ENCODE peak calls at places on chromosomes 5 and 9, in ten cellular contexts. U is sigmoid colon, B is psoas muscle, K is Peyer's patch, W is neural progenitor cell, S is stomach, T is adrenal gland, X is astrocyte, V is MM.1S, Y is thoracic aorta. F is an unnamed sample.

GRCh38 chr9:107875571-107875980 is 386.0 kb upstream of the KLF4 start:
- DNase-seq in U (no peak), B (no peak), K (no peak), W (no peak), S (no peak), T (no peak), X (no peak), V (no peak), Y (no peak), F (no peak)

GRCh38 chr5:77437194-77437593 is 54.9 kb downstream of the WDR41 start:
- DNase-seq in U (no peak), B (no peak), K (no peak), W (peak), S (no peak), T (no peak), X (no peak), V (no peak), Y (no peak), F (no peak)

GRCh38 chr5:39624268-39624886 is 199.6 kb upstream of the DAB2 start:
- DNase-seq in U (no peak), B (no peak), K (peak), W (no peak), S (peak), T (no peak), X (no peak), V (no peak), Y (no peak), F (no peak)

GRCh38 chr5:139394123-139394653 is 716 bp downstream of the PROB1 start:
- DNase-seq in U (no peak), B (peak), K (peak), W (peak), S (no peak), T (peak), X (no peak), V (peak), Y (no peak), F (peak)

GRCh38 chr5:6475626-6476312 is 27.1 kb downstream of the UBE2QL1 start:
- DNase-seq in U (no peak), B (no peak), K (no peak), W (peak), S (peak), T (peak), X (no peak), V (peak), Y (no peak), F (no peak)

GRCh38 chr5:24141046-24141445 is 503.7 kb downstream of the CDH10 start:
- DNase-seq in U (no peak), B (peak), K (no peak), W (peak), S (no peak), T (no peak), X (no peak), V (no peak), Y (no peak), F (no peak)

GRCh38 chr5:170747851-170748250 is 35.7 kb upstream of the GABRP start:
- DNase-seq in U (no peak), B (no peak), K (peak), W (peak), S (no peak), T (peak), X (no peak), V (no peak), Y (no peak), F (no peak)

GRCh38 chr5:109167586-109167985 is 242.2 kb downstream of the PJA2 start:
- DNase-seq in U (no peak), B (no peak), K (no peak), W (no peak), S (no peak), T (no peak), X (no peak), V (no peak), Y (no peak), F (no peak)

GRCh38 chr5:150263801-150264621 is 25.6 kb downstream of the CAMK2A start:
- DNase-seq in U (peak), B (peak), K (no peak), W (no peak), S (peak), T (peak), X (peak), V (no peak), Y (no peak), F (peak)

GRCh38 chr5:51279983-51280382 is 103.3 kb upstream of the ISL1 start:
- DNase-seq in U (no peak), B (no peak), K (no peak), W (peak), S (no peak), T (no peak), X (no peak), V (no peak), Y (no peak), F (no peak)

GRCh38 chr9:87557996-87558395 is 60.3 kb downstream of the DAPK1 start:
- DNase-seq in U (no peak), B (no peak), K (no peak), W (no peak), S (peak), T (peak), X (peak), V (peak), Y (no peak), F (no peak)

GRCh38 chr5:8828596-8829321 is 717.1 kb downstream of the SEMA5A start:
- DNase-seq in U (no peak), B (no peak), K (no peak), W (no peak), S (no peak), T (no peak), X (peak), V (no peak), Y (no peak), F (no peak)

GRCh38 chr9:69499401-69499800 is 172.8 kb downstream of the APBA1 start:
- DNase-seq in U (no peak), B (no peak), K (no peak), W (no peak), S (no peak), T (no peak), X (no peak), V (no peak), Y (no peak), F (no peak)

GRCh38 chr5:179289756-179290385 is 55.4 kb downstream of the ADAMTS2 start:
- DNase-seq in U (peak), B (no peak), K (no peak), W (no peak), S (no peak), T (no peak), X (no peak), V (no peak), Y (no peak), F (no peak)

GRCh38 chr5:149135536-149136201 is 5.6 kb upstream of the ABLIM3 start:
- DNase-seq in U (no peak), B (no peak), K (no peak), W (no peak), S (no peak), T (no peak), X (peak), V (no peak), Y (no peak), F (no peak)

GRCh38 chr9:77907581-77907980 is 124.0 kb downstream of the GNAQ start:
- DNase-seq in U (no peak), B (no peak), K (no peak), W (no peak), S (no peak), T (no peak), X (no peak), V (no peak), Y (no peak), F (no peak)

GRCh38 chr5:151454166-151454565 is 6.8 kb downstream of the SLC36A1 start:
- DNase-seq in U (no peak), B (peak), K (peak), W (no peak), S (no peak), T (no peak), X (no peak), V (no peak), Y (no peak), F (peak)

GRCh38 chr5:154842689-154843530 is 7.5 kb downstream of the FAXDC2 start:
- DNase-seq in U (no peak), B (no peak), K (no peak), W (no peak), S (no peak), T (no peak), X (no peak), V (no peak), Y (no peak), F (no peak)

GRCh38 chr5:156595132-156595787 is 254.8 kb upstream of the PPP1R2B start:
- DNase-seq in U (peak), B (peak), K (no peak), W (no peak), S (no peak), T (no peak), X (peak), V (no peak), Y (no peak), F (peak)

GRCh38 chr5:110165366-110165765 is 475.6 kb downstream of the MAN2A1 start:
- DNase-seq in U (no peak), B (no peak), K (no peak), W (no peak), S (no peak), T (no peak), X (no peak), V (no peak), Y (no peak), F (no peak)

GRCh38 chr5:110917161-110917875 is 154.2 kb upstream of the TSLP start:
- DNase-seq in U (no peak), B (no peak), K (no peak), W (no peak), S (no peak), T (no peak), X (peak), V (no peak), Y (no peak), F (no peak)

GRCh38 chr9:21455320-21455719 is 15.1 kb downstream of the IFNA1 start:
- DNase-seq in U (no peak), B (no peak), K (no peak), W (peak), S (no peak), T (no peak), X (no peak), V (peak), Y (no peak), F (no peak)

GRCh38 chr5:80686757-80687156 is 32.0 kb upstream of the DHFR start:
- DNase-seq in U (no peak), B (no peak), K (no peak), W (no peak), S (no peak), T (no peak), X (peak), V (no peak), Y (no peak), F (no peak)

GRCh38 chr9:70534471-70534870 is 120.0 kb upstream of the KLF9 start:
- DNase-seq in U (no peak), B (no peak), K (no peak), W (no peak), S (no peak), T (no peak), X (peak), V (no peak), Y (no peak), F (no peak)

GRCh38 chr9:10238087-10238486 is 374.7 kb downstream of the PTPRD start:
- DNase-seq in U (no peak), B (no peak), K (no peak), W (no peak), S (no peak), T (no peak), X (no peak), V (no peak), Y (no peak), F (no peak)

GRCh38 chr9:20087481-20087880 is 298.6 kb upstream of the SLC24A2 start:
- DNase-seq in U (no peak), B (no peak), K (no peak), W (no peak), S (no peak), T (no peak), X (no peak), V (no peak), Y (no peak), F (no peak)

GRCh38 chr5:126884269-126884819 is 107.4 kb downstream of the LMNB1 start:
- DNase-seq in U (no peak), B (no peak), K (no peak), W (no peak), S (no peak), T (no peak), X (peak), V (no peak), Y (no peak), F (no peak)

GRCh38 chr5:138233280-138233679 is 20.2 kb upstream of the CDC23 start:
- DNase-seq in U (no peak), B (no peak), K (no peak), W (no peak), S (no peak), T (no peak), X (no peak), V (no peak), Y (no peak), F (no peak)

GRCh38 chr9:108766786-108767185 is 89.0 kb downstream of the ACTL7B start:
- DNase-seq in U (no peak), B (no peak), K (no peak), W (no peak), S (no peak), T (no peak), X (no peak), V (no peak), Y (no peak), F (no peak)

GRCh38 chr5:98726258-98726657 is 47.2 kb upstream of the RGMB start:
- DNase-seq in U (no peak), B (no peak), K (no peak), W (no peak), S (no peak), T (no peak), X (no peak), V (no peak), Y (no peak), F (no peak)

GRCh38 chr9:130396581-130396980 is 48.2 kb upstream of the ASS1 start:
- DNase-seq in U (no peak), B (no peak), K (no peak), W (no peak), S (no peak), T (no peak), X (no peak), V (no peak), Y (no peak), F (no peak)

GRCh38 chr5:139908749-139909148 is 113.1 kb downstream of the PSD2 start:
- DNase-seq in U (peak), B (peak), K (peak), W (no peak), S (peak), T (peak), X (no peak), V (no peak), Y (no peak), F (peak)

GRCh38 chr9:114025196-114025753 is 52.8 kb downstream of the AMBP start:
- DNase-seq in U (no peak), B (no peak), K (no peak), W (no peak), S (no peak), T (no peak), X (peak), V (no peak), Y (no peak), F (no peak)

GRCh38 chr5:8869932-8870331 is 675.9 kb downstream of the SEMA5A start:
- DNase-seq in U (no peak), B (no peak), K (no peak), W (no peak), S (no peak), T (no peak), X (no peak), V (no peak), Y (no peak), F (no peak)

GRCh38 chr5:8633259-8633658 is 764.3 kb downstream of the MTRR start:
- DNase-seq in U (no peak), B (no peak), K (no peak), W (no peak), S (no peak), T (no peak), X (no peak), V (no peak), Y (no peak), F (no peak)

GRCh38 chr9:127556871-127557270 is 55.2 kb upstream of the STXBP1 start:
- DNase-seq in U (no peak), B (peak), K (no peak), W (no peak), S (no peak), T (no peak), X (no peak), V (no peak), Y (no peak), F (no peak)

GRCh38 chr9:127554966-127555829 is 56.9 kb upstream of the STXBP1 start:
- DNase-seq in U (no peak), B (no peak), K (no peak), W (peak), S (no peak), T (no peak), X (no peak), V (no peak), Y (no peak), F (no peak)

GRCh38 chr9:127557998-127558546 is 54.0 kb upstream of the STXBP1 start:
- DNase-seq in U (no peak), B (no peak), K (no peak), W (no peak), S (no peak), T (no peak), X (no peak), V (no peak), Y (no peak), F (no peak)

GRCh38 chr9:127557466-127557869 is 54.6 kb upstream of the STXBP1 start:
- DNase-seq in U (no peak), B (peak), K (no peak), W (peak), S (no peak), T (no peak), X (no peak), V (no peak), Y (no peak), F (no peak)

GRCh38 chr9:127555830-127556820 is 56.0 kb upstream of the STXBP1 start:
- DNase-seq in U (peak), B (peak), K (peak), W (no peak), S (peak), T (peak), X (peak), V (no peak), Y (peak), F (peak)
- H3K27ac ChIP-seq in U (peak), B (peak), K (peak), W (peak), S (peak), T (peak), X (peak), V (no peak), Y (peak), F (peak)

DNA sequence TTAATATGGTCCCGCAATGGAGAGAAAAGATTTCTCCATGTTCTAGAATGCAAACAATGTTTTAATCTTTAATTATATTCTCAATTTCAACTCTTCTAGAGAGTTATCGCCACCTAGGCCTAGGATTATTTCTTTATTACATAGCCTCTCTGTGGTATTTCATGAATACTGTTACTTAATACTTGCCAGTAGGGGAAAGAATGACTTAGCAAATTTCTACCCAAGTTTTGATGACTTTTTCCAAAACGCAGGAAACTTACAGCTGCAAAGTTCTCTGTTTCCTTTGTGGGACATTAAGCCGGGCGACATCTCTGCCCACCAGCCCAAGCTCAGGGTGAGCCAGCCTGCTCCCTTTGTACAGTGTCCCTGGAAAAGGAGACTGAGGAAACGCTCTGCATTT is 73.8 kb downstream of the MED27 start:
- DNase-seq in U (no peak), B (no peak), K (no peak), W (no peak), S (no peak), T (no peak), X (no peak), V (no peak), Y (no peak), F (no peak)
- TF ChIP-seq CTCF in U (no peak), B (no peak), K (no peak), W (no peak), S (no peak), T (no peak), X (no peak), V (no peak), Y (no peak), F (no peak)

GRCh38 chr9:136047076-136047774 is 47.9 kb downstream of the NACC2 start:
- DNase-seq in U (peak), B (no peak), K (no peak), W (no peak), S (peak), T (peak), X (no peak), V (no peak), Y (no peak), F (no peak)
- H3K27ac ChIP-seq in U (no peak), B (no peak), K (no peak), W (no peak), S (no peak), T (no peak), X (no peak), V (no peak), Y (no peak), F (no peak)

DNA sequence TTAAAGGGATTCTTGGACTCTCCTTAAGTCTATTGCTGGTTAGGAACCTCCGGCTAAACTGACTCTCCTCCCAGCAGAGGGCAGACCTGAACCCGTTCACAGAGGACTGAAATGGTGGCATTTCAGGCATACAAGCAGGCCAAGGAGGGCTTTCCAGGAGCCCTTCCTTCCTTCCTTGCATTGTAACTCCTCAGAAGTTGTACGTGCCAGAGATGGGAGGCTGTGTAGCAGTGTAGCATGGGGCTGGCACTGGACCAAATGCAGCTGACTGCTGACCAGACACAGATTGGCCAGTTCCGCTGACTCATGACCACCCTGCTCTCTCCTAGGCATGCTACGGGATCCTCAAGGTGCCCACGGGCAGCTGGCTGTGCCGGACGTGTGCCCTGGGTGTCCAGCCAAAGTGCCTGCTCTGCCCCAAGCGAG is 36.4 kb downstream of the JADE2 start:
- DNase-seq in U (no peak), B (no peak), K (no peak), W (peak), S (peak), T (peak), X (peak), V (no peak), Y (no peak), F (no peak)
- TF ChIP-seq CTCF in U (no peak), B (peak), K (peak), W (peak), S (no peak), T (peak), X (peak), V (peak), Y (peak), F (peak)

GRCh38 chr9:29349050-29349449 is 1775.8 kb upstream of the C9orf72 start:
- DNase-seq in U (no peak), B (no peak), K (no peak), W (no peak), S (no peak), T (no peak), X (peak), V (no peak), Y (no peak), F (no peak)
- H3K27ac ChIP-seq in U (no peak), B (no peak), K (no peak), W (no peak), S (no peak), T (no peak), X (no peak), V (no peak), Y (no peak), F (no peak)

DNA sequence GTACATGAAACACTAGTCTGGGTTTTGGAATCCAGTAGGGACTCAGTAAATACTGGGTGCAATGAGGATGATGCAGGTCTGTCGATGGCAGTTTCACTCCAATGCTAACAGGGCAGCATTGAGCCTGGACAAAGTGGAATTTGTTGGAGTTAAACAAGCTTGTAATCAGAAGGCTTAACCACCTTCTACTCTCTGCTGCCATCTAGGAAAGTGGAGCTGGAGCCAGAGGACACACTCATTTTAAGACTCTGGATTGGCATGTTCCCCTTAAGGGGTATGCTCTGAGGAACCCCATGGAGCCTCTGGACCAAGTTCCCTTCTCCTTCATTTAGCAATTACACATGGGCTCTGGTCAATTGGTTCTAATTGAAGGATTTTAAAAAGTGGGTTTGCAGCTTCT is 331.0 kb upstream of the ADAMTSL1 start:
- DNase-seq in U (no peak), B (no peak), K (no peak), W (peak), S (no peak), T (no peak), X (no peak), V (no peak), Y (no peak), F (no peak)
- TF ChIP-seq CTCF in U (no peak), B (no peak), K (peak), W (peak), S (peak), T (no peak), X (no peak), V (no peak), Y (no peak), F (no peak)

GRCh38 chr5:131262953-131263541 is 806 bp upstream of the CDC42SE2 start:
- DNase-seq in U (no peak), B (no peak), K (no peak), W (no peak), S (no peak), T (no peak), X (no peak), V (peak), Y (no peak), F (peak)
- H3K27ac ChIP-seq in U (peak), B (peak), K (peak), W (no peak), S (peak), T (peak), X (peak), V (peak), Y (peak), F (peak)

GRCh38 chr5:96729156-96729555 is 67.0 kb downstream of the CAST start:
- DNase-seq in U (no peak), B (no peak), K (no peak), W (no peak), S (no peak), T (no peak), X (no peak), V (no peak), Y (no peak), F (no peak)
- TF ChIP-seq CTCF in U (no peak), B (peak), K (peak), W (no peak), S (no peak), T (peak), X (no peak), V (peak), Y (no peak), F (no peak)

F was measured in gastrocnemius medialis.